ENCODE peak calls at places on chromosomes 2 and 18, in ten cellular contexts. D is GM23248, R is MM.1S, Y is hepatocyte, H is GM23338, U is Karpas-422, Q is SK-N-SH, W is PC-3, T is HCT116, C is PC-9. L is an unnamed sample. For H3K9me2, the result is how much of the 10 kb centered on the place peaks cover.

GRCh38 chr2:164954954-164955701 is at the start of gene SLC38A11:
- DNase-seq in D (peak), R (no peak), Y (peak), H (peak), U (no peak), Q (peak), W (no peak), T (no peak), C (no peak), L (no peak)

GRCh38 chr18:78523850-78524249 is 455.8 kb upstream of the SALL3 start:
- DNase-seq in D (no peak), R (no peak), Y (no peak), H (no peak), U (no peak), Q (no peak), W (no peak), T (no peak), C (no peak), L (no peak)

GRCh38 chr18:2994190-2994589 is 18.8 kb downstream of the LPIN2 start:
- DNase-seq in D (no peak), R (no peak), Y (no peak), H (no peak), U (no peak), Q (no peak), W (no peak), T (no peak), C (no peak), L (no peak)

GRCh38 chr2:72806280-72806955 is 19.4 kb downstream of the EXOC6B start:
- DNase-seq in D (no peak), R (no peak), Y (no peak), H (no peak), U (no peak), Q (no peak), W (no peak), T (no peak), C (no peak), L (no peak)

GRCh38 chr18:25814841-25815458 is 275.5 kb downstream of the SS18 start:
- DNase-seq in D (no peak), R (peak), Y (no peak), H (no peak), U (no peak), Q (peak), W (no peak), T (no peak), C (no peak), L (peak)

GRCh38 chr2:100222844-100223243 is 80.5 kb upstream of the AFF3 start:
- DNase-seq in D (no peak), R (no peak), Y (no peak), H (no peak), U (peak), Q (no peak), W (no peak), T (no peak), C (no peak), L (no peak)

GRCh38 chr2:213934560-213934959 is 476.3 kb upstream of the VWC2L start:
- DNase-seq in D (peak), R (peak), Y (peak), H (peak), U (peak), Q (peak), W (peak), T (no peak), C (no peak), L (peak)

GRCh38 chr2:15957881-15958713 is 17.7 kb downstream of the MYCN start:
- DNase-seq in D (no peak), R (no peak), Y (no peak), H (peak), U (no peak), Q (no peak), W (no peak), T (no peak), C (no peak), L (no peak)

GRCh38 chr2:234278556-234279286 is 218.2 kb downstream of the ARL4C start:
- DNase-seq in D (no peak), R (no peak), Y (no peak), H (no peak), U (no peak), Q (no peak), W (no peak), T (no peak), C (no peak), L (no peak)

GRCh38 chr2:119255760-119256573 is 32.3 kb downstream of the STEAP3 start:
- DNase-seq in D (peak), R (no peak), Y (peak), H (peak), U (no peak), Q (peak), W (peak), T (peak), C (peak), L (no peak)

GRCh38 chr2:12619975-12620374 is 96.8 kb upstream of the TRIB2 start:
- DNase-seq in D (peak), R (no peak), Y (no peak), H (no peak), U (no peak), Q (no peak), W (peak), T (no peak), C (peak), L (no peak)

GRCh38 chr18:66635342-66635741 is 31.5 kb upstream of the CDH19 start:
- DNase-seq in D (no peak), R (no peak), Y (no peak), H (no peak), U (no peak), Q (no peak), W (no peak), T (no peak), C (no peak), L (no peak)

GRCh38 chr2:239936838-239937581 is 88.1 kb downstream of the NDUFA10 start:
- DNase-seq in D (no peak), R (no peak), Y (no peak), H (no peak), U (no peak), Q (no peak), W (no peak), T (no peak), C (no peak), L (no peak)

GRCh38 chr18:40371673-40372072 is 1583.4 kb upstream of the PIK3C3 start:
- DNase-seq in D (peak), R (no peak), Y (no peak), H (no peak), U (no peak), Q (no peak), W (peak), T (no peak), C (no peak), L (no peak)

GRCh38 chr2:178287652-178288344 is 93.5 kb downstream of the OSBPL6 start:
- DNase-seq in D (no peak), R (no peak), Y (no peak), H (no peak), U (no peak), Q (no peak), W (no peak), T (no peak), C (no peak), L (no peak)

GRCh38 chr2:234830853-234831252 is 121.0 kb upstream of the SH3BP4 start:
- DNase-seq in D (no peak), R (no peak), Y (no peak), H (no peak), U (no peak), Q (no peak), W (no peak), T (no peak), C (no peak), L (no peak)

GRCh38 chr2:37812414-37812813 is 112.7 kb upstream of the RMDN2 start:
- DNase-seq in D (peak), R (no peak), Y (no peak), H (no peak), U (peak), Q (no peak), W (no peak), T (no peak), C (no peak), L (peak)

GRCh38 chr2:210676067-210676466 is 119.7 kb downstream of the CPS1 start:
- DNase-seq in D (no peak), R (no peak), Y (no peak), H (no peak), U (no peak), Q (no peak), W (no peak), T (no peak), C (no peak), L (no peak)

DNA sequence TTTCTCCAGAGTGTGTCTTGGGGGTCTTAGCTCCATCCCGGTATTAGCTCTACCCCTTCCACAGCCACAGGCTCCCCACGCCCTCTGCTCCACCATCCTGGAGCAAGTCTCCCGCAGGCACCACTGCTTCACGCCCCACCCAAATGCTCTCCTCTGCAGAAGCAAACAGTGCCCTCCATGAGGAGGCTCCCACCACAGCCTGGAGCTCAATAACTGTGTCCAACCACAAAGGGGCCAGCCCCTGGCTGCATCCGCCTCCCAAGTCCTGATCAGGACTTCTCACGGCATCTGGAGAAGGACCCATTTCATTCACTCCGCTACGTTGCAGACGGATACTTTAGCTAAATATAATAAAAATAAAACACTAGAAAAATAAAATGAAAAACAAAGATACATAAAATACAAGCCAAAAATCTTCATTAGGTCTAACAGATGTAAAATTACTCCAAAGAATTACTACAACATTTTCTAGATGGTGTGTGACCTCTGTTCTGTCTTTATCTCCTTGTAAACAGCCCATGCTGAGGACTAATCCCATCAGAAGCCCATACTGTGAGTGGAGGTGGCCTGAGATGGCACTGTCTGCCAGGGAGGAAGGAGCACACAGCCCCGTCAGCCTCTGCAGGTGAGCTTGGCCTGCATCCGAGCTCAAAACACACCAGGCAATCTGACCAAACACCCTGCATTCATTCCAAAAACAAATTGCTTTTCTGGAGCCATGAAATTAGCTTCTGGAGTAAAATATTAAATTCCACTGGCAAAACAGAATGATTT is 210.8 kb upstream of the RAB6C start:
- DNase-seq in D (no peak), R (no peak), Y (no peak), H (no peak), U (no peak), Q (no peak), W (no peak), T (no peak), C (no peak), L (no peak)
- H3K9me2 ChIP-seq in D (under half), R (under half), Y (under half), H (under half), U (under half), Q (under half), W (under half), T (under half), C (under half), L (under half)

GRCh38 chr2:3971313-3972192 is 268.2 kb downstream of the DCDC2C start:
- DNase-seq in D (no peak), R (no peak), Y (no peak), H (no peak), U (no peak), Q (no peak), W (no peak), T (no peak), C (no peak), L (no peak)
- H3K4me2 ChIP-seq in D (no peak), R (no peak), Y (no peak), H (no peak), U (no peak), Q (no peak), W (no peak), T (no peak), C (no peak), L (no peak)

DNA sequence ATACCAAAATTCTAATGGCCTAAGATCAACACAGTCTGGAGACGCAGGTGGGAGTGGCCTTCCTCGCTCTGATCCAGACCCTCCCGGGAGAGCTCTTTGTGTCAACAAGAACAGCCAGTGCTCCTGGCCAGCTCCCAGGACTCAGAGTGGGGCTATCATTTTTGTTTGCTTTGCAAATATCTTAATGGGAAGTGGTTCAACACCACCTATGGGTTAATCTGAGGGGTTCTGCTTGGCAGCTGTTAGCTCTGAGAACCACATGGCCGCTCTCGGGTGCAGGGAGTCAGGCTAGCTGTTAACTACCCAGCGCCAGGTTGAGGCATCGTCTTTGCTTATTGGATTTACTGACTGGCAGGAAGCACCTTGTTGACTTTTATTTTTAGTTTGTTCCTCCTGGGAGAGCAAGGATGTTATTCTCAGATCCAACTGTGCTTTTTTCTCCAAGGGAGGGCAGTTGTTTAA is 184.8 kb upstream of the SP5 start:
- DNase-seq in D (no peak), R (no peak), Y (peak), H (peak), U (no peak), Q (peak), W (peak), T (no peak), C (peak), L (no peak)
- H3K9me2 ChIP-seq in D (under half), R (under half), Y (under half), H (under half), U (under half), Q (under half), W (under half), T (under half), C (under half), L (under half)

GRCh38 chr2:199460101-199460671 is 2.4 kb upstream of the SATB2 start:
- DNase-seq in D (peak), R (no peak), Y (no peak), H (no peak), U (peak), Q (no peak), W (peak), T (peak), C (no peak), L (peak)
- H3K4me2 ChIP-seq in D (peak), R (peak), Y (peak), H (peak), U (peak), Q (peak), W (peak), T (peak), C (peak), L (peak)

GRCh38 chr18:38350141-38350540 is 784.5 kb upstream of the CELF4 start:
- DNase-seq in D (no peak), R (no peak), Y (no peak), H (no peak), U (no peak), Q (no peak), W (no peak), T (no peak), C (no peak), L (no peak)
- H3K9me2 ChIP-seq in D (under half), R (under half), Y (under half), H (under half), U (under half), Q (under half), W (under half), T (under half), C (under half), L (under half)

GRCh38 chr2:1207962-1208510 is 205.2 kb upstream of the TPO start:
- DNase-seq in D (no peak), R (no peak), Y (no peak), H (no peak), U (no peak), Q (no peak), W (no peak), T (no peak), C (no peak), L (no peak)

GRCh38 chr2:1208522-1208921 is 204.7 kb upstream of the TPO start:
- DNase-seq in D (no peak), R (no peak), Y (no peak), H (no peak), U (no peak), Q (no peak), W (no peak), T (no peak), C (no peak), L (no peak)

GRCh38 chr2:1210352-1210751 is 202.9 kb upstream of the TPO start:
- DNase-seq in D (no peak), R (no peak), Y (no peak), H (no peak), U (no peak), Q (no peak), W (no peak), T (no peak), C (no peak), L (no peak)

GRCh38 chr2:1209761-1210160 is 203.5 kb upstream of the TPO start:
- DNase-seq in D (no peak), R (no peak), Y (no peak), H (no peak), U (no peak), Q (no peak), W (no peak), T (no peak), C (no peak), L (no peak)

DNA sequence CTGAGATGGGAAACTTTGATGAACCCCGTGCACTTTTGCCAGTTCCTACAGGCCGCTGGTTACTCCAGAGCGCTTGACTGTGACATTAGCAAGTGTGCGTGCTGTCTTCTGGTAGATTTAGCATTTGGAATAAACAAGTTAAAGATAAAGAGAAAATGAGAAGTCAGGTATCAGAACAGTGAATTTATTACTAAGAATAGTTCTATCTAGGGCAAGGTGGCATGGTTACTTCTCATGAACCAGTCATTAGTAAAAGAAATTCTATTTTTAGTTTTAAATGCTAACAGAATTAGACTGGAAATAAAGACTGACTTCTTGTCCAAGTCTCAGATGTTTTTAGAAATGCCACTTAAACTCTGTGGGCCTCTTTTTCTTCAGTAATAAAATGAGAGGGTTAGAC is 204.0 kb upstream of the TPO start:
- DNase-seq in D (no peak), R (no peak), Y (no peak), H (no peak), U (no peak), Q (no peak), W (no peak), T (no peak), C (no peak), L (no peak)
- H3K4me2 ChIP-seq in D (no peak), R (no peak), Y (no peak), H (no peak), U (no peak), Q (no peak), W (no peak), T (no peak), C (no peak), L (no peak)

DNA sequence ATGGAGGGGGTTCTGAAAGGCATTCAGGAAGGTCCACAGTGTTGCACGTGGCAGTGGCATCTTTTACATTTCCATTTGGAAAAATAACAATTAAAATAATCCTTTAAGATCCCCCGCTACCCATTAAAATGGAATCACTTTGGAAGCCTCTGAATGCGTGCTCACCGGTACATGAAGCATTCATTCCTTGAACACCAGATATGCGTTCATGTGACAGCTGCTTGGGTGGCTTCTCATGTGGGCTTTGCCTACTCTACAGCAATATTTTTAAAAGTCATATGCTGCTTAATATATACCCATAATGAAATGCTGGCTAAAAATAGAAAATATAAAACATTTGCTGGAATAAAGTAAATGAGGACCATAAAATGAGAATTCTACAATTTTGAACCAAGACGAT is 14.4 kb upstream of the HAAO start:
- DNase-seq in D (no peak), R (no peak), Y (no peak), H (no peak), U (no peak), Q (no peak), W (no peak), T (no peak), C (no peak), L (no peak)
- H3K9me2 ChIP-seq in D (under half), R (under half), Y (under half), H (under half), U (under half), Q (under half), W (under half), T (under half), C (under half), L (under half)

DNA sequence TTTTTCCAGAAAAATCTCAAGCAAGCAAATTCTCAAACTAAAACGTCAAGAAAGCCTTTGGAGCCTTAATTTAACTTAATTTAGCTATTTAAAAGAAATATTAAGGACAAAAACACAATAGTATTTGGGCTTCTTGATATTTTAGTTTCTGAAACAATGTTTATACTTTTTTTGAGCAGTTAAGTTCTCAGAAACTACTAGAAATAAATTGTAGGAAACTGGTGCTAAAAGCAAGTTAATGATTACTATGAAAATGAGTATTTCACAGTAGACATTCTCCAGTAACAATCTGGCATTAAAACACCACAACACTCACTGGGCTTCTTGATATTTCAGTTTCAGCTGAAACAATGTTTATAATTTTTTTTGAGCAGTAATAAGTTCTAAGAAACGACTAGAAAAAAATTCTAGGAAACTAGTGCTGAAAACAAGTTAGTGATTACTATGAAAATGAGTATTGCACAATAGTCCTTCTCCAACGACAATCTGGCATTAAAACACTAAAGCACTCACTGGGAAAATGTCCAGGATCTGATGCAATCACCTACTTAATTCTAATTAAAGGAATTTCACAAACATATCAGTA is 45.1 kb downstream of the TRAK2 start:
- DNase-seq in D (peak), R (no peak), Y (peak), H (no peak), U (no peak), Q (no peak), W (peak), T (no peak), C (no peak), L (no peak)
- H3K4me2 ChIP-seq in D (peak), R (no peak), Y (peak), H (no peak), U (no peak), Q (no peak), W (peak), T (peak), C (peak), L (no peak)

DNA sequence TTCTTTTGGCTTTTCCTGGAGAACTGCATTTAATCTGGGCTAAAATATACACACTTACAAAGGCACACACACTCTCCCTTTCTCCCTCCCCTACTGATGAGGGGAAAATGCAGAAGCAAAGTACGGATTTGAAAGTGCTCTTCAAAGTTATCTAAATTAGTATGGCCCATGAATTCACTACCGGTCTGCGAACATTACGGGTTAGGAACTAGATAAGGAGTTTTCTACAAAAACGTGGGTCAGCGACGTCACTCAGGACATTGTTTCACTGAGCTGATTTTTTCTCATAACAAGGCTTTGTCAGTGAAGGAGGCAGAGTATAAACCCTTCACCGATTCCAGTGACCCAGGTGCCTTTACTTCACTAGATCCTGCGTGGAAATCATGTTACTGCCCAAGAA is 47.3 kb downstream of the COA5 start:
- DNase-seq in D (no peak), R (no peak), Y (no peak), H (no peak), U (no peak), Q (no peak), W (no peak), T (no peak), C (no peak), L (no peak)
- H3K9me2 ChIP-seq in D (under half), R (under half), Y (under half), H (under half), U (under half), Q (under half), W (under half), T (under half), C (under half), L (under half)

GRCh38 chr2:64204006-64204632 is 59.9 kb upstream of the PELI1 start:
- DNase-seq in D (peak), R (peak), Y (peak), H (peak), U (no peak), Q (no peak), W (no peak), T (no peak), C (peak), L (no peak)
- H3K4me2 ChIP-seq in D (peak), R (peak), Y (peak), H (peak), U (peak), Q (no peak), W (peak), T (no peak), C (peak), L (peak)

L was measured in OCI-LY7.